ENCODE peak calls at places on chromosomes 2 and 18, in nine cellular contexts. U is A549, S is SK-N-SH, I is HCT116, R is GM12878, Q is H1, Y is endothelial cell of umbilical vein, Z is HepG2, M is K562. P is an unnamed sample.
A peak's percentile ranks its signal among the peaks of the same experiment; 100 is the strongest.

GRCh38 chr18:14978962-14979535 is 231.1 kb downstream of the ANKRD30B start:
- DNase-seq in U (no peak), S (peak; percentile 47), I (no peak), R (no peak), Q (peak; percentile 82), Y (peak; percentile 6), Z (peak; percentile 23), M (peak; percentile 8), P (peak; percentile 70)

GRCh38 chr18:29749699-29750098 is 1292.8 kb downstream of the DSC3 start:
- DNase-seq in U (no peak), S (no peak), I (no peak), R (no peak), Q (no peak), Y (no peak), Z (no peak), M (no peak), P (no peak)

GRCh38 chr18:3525870-3526420 is 76.0 kb downstream of the TGIF1 start:
- DNase-seq in U (no peak), S (no peak), I (no peak), R (peak; percentile 65), Q (no peak), Y (peak; percentile 7), Z (no peak), M (peak; percentile 43), P (peak; percentile 95)

GRCh38 chr2:38115216-38116012 is 39.5 kb upstream of the CYP1B1 start:
- DNase-seq in U (peak; percentile 88), S (peak; percentile 85), I (peak; percentile 59), R (peak; percentile 55), Q (peak; percentile 98), Y (peak; percentile 73), Z (peak; percentile 75), M (peak; percentile 81), P (peak; percentile 86)

GRCh38 chr18:37658894-37659293 is 93.3 kb upstream of the CELF4 start:
- DNase-seq in U (no peak), S (no peak), I (no peak), R (no peak), Q (no peak), Y (no peak), Z (no peak), M (no peak), P (no peak)

GRCh38 chr18:36772339-36772738 is 56.5 kb downstream of the TPGS2 start:
- DNase-seq in U (no peak), S (no peak), I (no peak), R (no peak), Q (no peak), Y (no peak), Z (no peak), M (no peak), P (no peak)

GRCh38 chr2:104820126-104820525 is 33.8 kb upstream of the POU3F3 start:
- DNase-seq in U (no peak), S (no peak), I (no peak), R (no peak), Q (no peak), Y (no peak), Z (no peak), M (no peak), P (no peak)

GRCh38 chr2:120105360-120105759 is 92.5 kb downstream of the EPB41L5 start:
- DNase-seq in U (no peak), S (no peak), I (no peak), R (peak; percentile 26), Q (no peak), Y (no peak), Z (no peak), M (no peak), P (no peak)

GRCh38 chr2:189799030-189799331 is 14.7 kb downstream of the PMS1 start:
- DNase-seq in U (no peak), S (no peak), I (no peak), R (no peak), Q (no peak), Y (no peak), Z (no peak), M (no peak), P (no peak)

GRCh38 chr18:36457683-36458082 is 160.2 kb downstream of the FHOD3 start:
- DNase-seq in U (no peak), S (no peak), I (no peak), R (no peak), Q (no peak), Y (no peak), Z (no peak), M (no peak), P (no peak)

GRCh38 chr2:134170700-134171099 is 83.2 kb upstream of the MGAT5 start:
- DNase-seq in U (no peak), S (no peak), I (no peak), R (no peak), Q (no peak), Y (no peak), Z (no peak), M (no peak), P (no peak)

GRCh38 chr2:32745191-32745590 is 117.3 kb downstream of the TTC27 start:
- DNase-seq in U (no peak), S (no peak), I (no peak), R (no peak), Q (no peak), Y (no peak), Z (no peak), M (no peak), P (no peak)

GRCh38 chr2:10341193-10341592 is 38.5 kb downstream of the HPCAL1 start:
- DNase-seq in U (no peak), S (no peak), I (no peak), R (no peak), Q (no peak), Y (no peak), Z (no peak), M (no peak), P (no peak)

GRCh38 chr2:238167761-238168160 is 9.0 kb downstream of the ERFE start:
- DNase-seq in U (no peak), S (peak; percentile 19), I (no peak), R (no peak), Q (no peak), Y (no peak), Z (no peak), M (peak; percentile 32), P (no peak)

GRCh38 chr2:154952346-154953010 is 254.0 kb downstream of the KCNJ3 start:
- DNase-seq in U (no peak), S (peak; percentile 9), I (no peak), R (no peak), Q (no peak), Y (no peak), Z (no peak), M (no peak), P (no peak)

GRCh38 chr2:235908826-235909225 is 259.4 kb downstream of the GBX2 start:
- DNase-seq in U (no peak), S (no peak), I (no peak), R (peak; percentile 43), Q (no peak), Y (no peak), Z (no peak), M (no peak), P (no peak)

GRCh38 chr18:9705183-9705864 is 2.8 kb upstream of the RAB31 start:
- DNase-seq in U (no peak), S (no peak), I (no peak), R (no peak), Q (no peak), Y (peak; percentile 37), Z (no peak), M (peak; percentile 56), P (peak; percentile 77)

GRCh38 chr2:173216668-173217067 is 138.0 kb upstream of the CDCA7 start:
- DNase-seq in U (no peak), S (no peak), I (no peak), R (no peak), Q (no peak), Y (no peak), Z (no peak), M (no peak), P (no peak)
- TF ChIP-seq MAX in U (no peak), S (no peak), I (no peak), R (no peak), Q (no peak), Y (no peak), Z (no peak), M (no peak), P (no peak)

DNA sequence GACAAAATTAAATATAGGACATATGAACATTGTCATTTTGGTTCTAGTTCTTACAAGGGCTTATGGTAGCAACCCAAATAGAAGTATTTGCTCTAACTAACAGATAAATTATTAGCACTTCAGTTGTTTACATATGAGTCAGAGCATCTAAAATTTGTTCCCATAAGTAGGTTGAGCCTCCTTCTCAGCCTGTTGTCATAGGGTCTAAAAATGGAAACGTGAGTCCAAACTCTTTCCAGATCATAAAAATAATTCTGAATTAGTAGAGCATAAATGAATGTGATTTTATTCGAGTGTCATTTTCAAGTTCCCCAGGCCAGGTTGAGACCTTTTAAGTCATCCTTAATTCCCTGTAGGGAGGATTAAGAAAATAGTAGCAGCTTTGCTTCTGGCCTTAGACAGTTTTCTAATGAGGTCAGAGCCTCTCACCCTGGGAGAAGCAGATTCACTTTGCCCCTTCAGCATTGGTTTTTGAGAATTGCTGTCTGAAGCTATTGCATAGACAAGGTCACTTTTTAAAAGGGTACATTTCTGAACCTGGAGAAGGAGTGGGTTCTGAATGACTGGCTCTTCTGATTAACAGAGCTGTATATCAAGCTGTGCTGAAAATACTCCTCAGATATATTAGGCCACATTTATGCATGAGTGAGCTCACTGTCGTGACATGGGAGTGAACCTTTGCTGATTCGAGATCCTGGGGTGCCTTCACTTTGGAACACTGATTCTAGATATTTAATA is 164.3 kb downstream of the NEDD4L start:
- DNase-seq in U (no peak), S (no peak), I (no peak), R (no peak), Q (no peak), Y (peak; percentile 13), Z (no peak), M (no peak), P (no peak)
- H3K4me3 ChIP-seq in U (no peak overlapping the region), S (no peak overlapping the region), I (no peak overlapping the region), R (no peak overlapping the region), Q (no peak overlapping the region), Y (no peak overlapping the region), Z (no peak overlapping the region), M (no peak overlapping the region), P (no peak overlapping the region)

DNA sequence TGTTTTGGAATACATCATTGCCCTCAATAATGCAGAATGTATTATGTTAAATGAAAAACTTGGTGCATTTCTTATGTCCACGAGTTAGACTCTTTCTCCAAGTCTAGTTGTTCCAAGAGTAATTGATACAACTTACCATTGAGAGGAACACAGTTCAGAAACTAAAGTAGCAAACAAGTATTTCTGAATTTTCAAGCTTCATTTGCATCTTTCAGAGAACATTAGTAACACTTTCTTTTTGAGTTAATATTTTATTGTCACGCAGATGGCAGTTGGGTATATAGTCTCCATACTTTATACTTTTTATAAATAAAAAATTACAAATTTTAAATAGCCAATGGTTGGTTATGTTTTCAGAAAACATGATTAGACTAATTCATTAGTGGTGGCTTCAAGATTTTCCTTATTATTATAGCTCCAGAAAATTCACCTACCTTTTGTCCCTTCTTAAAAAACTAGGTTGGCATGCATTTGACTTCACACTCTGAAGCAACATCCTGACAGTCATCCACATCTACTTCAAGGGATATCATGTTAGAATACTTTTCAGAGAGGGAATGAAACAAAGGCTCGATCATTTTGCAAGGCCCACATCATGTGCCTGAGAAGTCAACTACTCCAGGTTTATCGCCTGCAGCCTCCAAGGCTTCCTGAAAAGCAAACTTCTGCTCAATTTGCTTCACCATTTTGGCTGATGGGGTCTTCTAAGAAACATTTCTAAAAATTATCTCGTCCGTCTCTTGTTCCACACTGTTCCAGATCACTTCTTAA is 29.9 kb downstream of the LYPD6B start:
- DNase-seq in U (no peak), S (no peak), I (no peak), R (no peak), Q (no peak), Y (no peak), Z (no peak), M (no peak), P (no peak)
- TF ChIP-seq MAX in U (no peak), S (no peak), I (no peak), R (no peak), Q (no peak), Y (no peak), Z (no peak), M (no peak), P (no peak)

GRCh38 chr2:69683170-69683971 is 39.8 kb upstream of the AAK1 start:
- DNase-seq in U (no peak), S (peak; percentile 69), I (no peak), R (no peak), Q (no peak), Y (peak; percentile 98), Z (peak; percentile 38), M (peak; percentile 38), P (peak; percentile 82)
- H3K4me3 ChIP-seq in U (no peak overlapping the region), S (no peak overlapping the region), I (no peak overlapping the region), R (no peak overlapping the region), Q (no peak overlapping the region), Y (peak overlapping the region; percentile 39), Z (no peak overlapping the region), M (no peak overlapping the region), P (peak overlapping the region; percentile 41)